ENCODE peak calls at places on chromosome 11, in seven cellular contexts. R, O, B, M, U, J and V are unnamed samples.

GRCh38 chr11:126153006-126153405 is 58.4 kb downstream of the RPUSD4 start:
- DNase-seq in R (no peak), O (no peak), B (no peak), M (no peak), U (no peak), J (no peak), V (no peak)

GRCh38 chr11:13667245-13667644 is 1.2 kb upstream of the FAR1 start:
- DNase-seq in R (no peak), O (no peak), B (peak; percentile 61), M (no peak), U (no peak), J (peak; percentile 12), V (no peak)

GRCh38 chr11:18332302-18332701 is 9.9 kb downstream of the GTF2H1 start:
- DNase-seq in R (no peak), O (peak; percentile 48), B (no peak), M (peak; percentile 45), U (no peak), J (no peak), V (peak; percentile 41)

GRCh38 chr11:128713595-128713994 is 19.7 kb downstream of the FLI1 start:
- DNase-seq in R (no peak), O (no peak), B (no peak), M (no peak), U (no peak), J (no peak), V (no peak)

GRCh38 chr11:9802291-9802861 is 138.5 kb downstream of the SWAP70 start:
- DNase-seq in R (no peak), O (no peak), B (peak; percentile 40), M (no peak), U (no peak), J (no peak), V (no peak)

GRCh38 chr11:69587454-69588081 is 53.4 kb upstream of the CCND1 start:
- DNase-seq in R (no peak), O (no peak), B (no peak), M (no peak), U (no peak), J (no peak), V (no peak)

GRCh38 chr11:69598147-69598546 is 42.8 kb upstream of the CCND1 start:
- DNase-seq in R (no peak), O (no peak), B (peak; percentile 36), M (no peak), U (no peak), J (no peak), V (no peak)

GRCh38 chr11:32231909-32232493 is 141.1 kb downstream of the RCN1 start:
- DNase-seq in R (peak; percentile 46), O (no peak), B (peak; percentile 14), M (no peak), U (no peak), J (peak; percentile 70), V (no peak)

GRCh38 chr11:13118194-13118593 is 109.1 kb downstream of the RASSF10 start:
- DNase-seq in R (no peak), O (no peak), B (no peak), M (no peak), U (no peak), J (no peak), V (no peak)

GRCh38 chr11:95299078-95299611 is 68.1 kb upstream of the SESN3 start:
- DNase-seq in R (no peak), O (no peak), B (no peak), M (peak; percentile 30), U (no peak), J (no peak), V (peak; percentile 10)

GRCh38 chr11:107563702-107564101 is 1.8 kb downstream of the ALKBH8 start:
- DNase-seq in R (peak; percentile 51), O (peak; percentile 34), B (peak; percentile 70), M (peak; percentile 43), U (peak; percentile 32), J (peak; percentile 40), V (no peak)

GRCh38 chr11:44883277-44883676 is 67.4 kb downstream of the TP53I11 start:
- DNase-seq in R (no peak), O (no peak), B (no peak), M (no peak), U (no peak), J (no peak), V (no peak)

GRCh38 chr11:75733346-75734107 is 15.9 kb downstream of the MOGAT2 start:
- DNase-seq in R (no peak), O (no peak), B (no peak), M (no peak), U (no peak), J (peak; percentile 39), V (no peak)

GRCh38 chr11:117442049-117442868 is 114.6 kb downstream of the CEP164 start:
- DNase-seq in R (no peak), O (no peak), B (no peak), M (no peak), U (no peak), J (no peak), V (no peak)

GRCh38 chr11:132943325-132943736 is 589.0 kb downstream of the OPCML start:
- DNase-seq in R (no peak), O (no peak), B (no peak), M (no peak), U (no peak), J (no peak), V (no peak)

GRCh38 chr11:132941761-132942160 is 590.5 kb downstream of the OPCML start:
- DNase-seq in R (no peak), O (no peak), B (no peak), M (no peak), U (no peak), J (no peak), V (no peak)

GRCh38 chr11:132942611-132943324 is 589.5 kb downstream of the OPCML start:
- DNase-seq in R (no peak), O (no peak), B (no peak), M (no peak), U (no peak), J (peak; percentile 57), V (no peak)

GRCh38 chr11:132943737-132944556 is 588.4 kb downstream of the OPCML start:
- DNase-seq in R (peak; percentile 43), O (no peak), B (no peak), M (no peak), U (no peak), J (peak; percentile 72), V (no peak)

DNA sequence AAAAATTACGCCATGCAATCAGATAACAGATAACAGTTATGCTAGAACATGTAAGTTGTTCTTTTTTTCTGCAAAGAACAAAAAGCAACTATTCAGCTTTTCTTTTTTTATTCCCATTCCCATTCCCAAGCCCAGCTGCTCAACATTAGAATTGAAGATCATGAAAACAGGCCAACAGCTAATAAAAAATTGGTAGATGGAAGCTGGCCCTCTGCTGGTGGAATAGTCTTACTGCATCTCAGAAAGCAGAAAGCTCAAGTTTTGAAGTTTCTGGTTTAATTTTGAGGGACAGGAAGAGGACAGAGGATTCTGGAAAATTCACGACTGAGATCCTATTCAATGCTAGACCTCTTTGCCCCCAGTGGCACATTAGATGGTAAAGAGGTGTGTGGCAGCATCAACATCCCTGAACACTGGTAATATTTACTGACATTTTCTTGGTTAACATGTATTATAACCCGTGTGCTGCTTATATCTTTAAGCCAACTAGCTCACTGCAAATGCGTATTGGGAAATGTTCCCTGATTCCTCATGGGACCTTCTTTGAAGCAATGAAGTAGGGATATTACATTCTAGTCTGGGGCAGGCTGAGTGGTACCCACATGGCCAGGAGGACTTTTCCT is 591.2 kb downstream of the OPCML start:
- DNase-seq in R (peak; percentile 55), O (no peak), B (peak; percentile 17), M (peak; percentile 4), U (no peak), J (peak; percentile 45), V (no peak)
- H3K4me3 ChIP-seq in R (no peak overlapping the region), O (no peak overlapping the region), B (no peak overlapping the region), M (no peak overlapping the region), U (no peak overlapping the region), J (no peak overlapping the region), V (no peak overlapping the region)

GRCh38 chr11:73374130-73374529 is 2.1 kb upstream of the RELT start:
- DNase-seq in R (no peak), O (no peak), B (no peak), M (no peak), U (no peak), J (no peak), V (no peak)

GRCh38 chr11:73376168-73376802 is at the start of gene RELT:
- DNase-seq in R (peak; percentile 93), O (peak; percentile 96), B (peak; percentile 95), M (peak; percentile 97), U (peak; percentile 75), J (peak; percentile 97), V (peak; percentile 99)

GRCh38 chr11:73372371-73372993 is 3.7 kb upstream of the RELT start:
- DNase-seq in R (no peak), O (no peak), B (peak; percentile 61), M (no peak), U (no peak), J (peak; percentile 50), V (no peak)

GRCh38 chr11:73376803-73377629 is 817 bp downstream of the RELT start:
- DNase-seq in R (peak; percentile 56), O (peak; percentile 55), B (peak; percentile 66), M (peak; percentile 68), U (peak; percentile 59), J (peak; percentile 58), V (peak; percentile 50)

DNA sequence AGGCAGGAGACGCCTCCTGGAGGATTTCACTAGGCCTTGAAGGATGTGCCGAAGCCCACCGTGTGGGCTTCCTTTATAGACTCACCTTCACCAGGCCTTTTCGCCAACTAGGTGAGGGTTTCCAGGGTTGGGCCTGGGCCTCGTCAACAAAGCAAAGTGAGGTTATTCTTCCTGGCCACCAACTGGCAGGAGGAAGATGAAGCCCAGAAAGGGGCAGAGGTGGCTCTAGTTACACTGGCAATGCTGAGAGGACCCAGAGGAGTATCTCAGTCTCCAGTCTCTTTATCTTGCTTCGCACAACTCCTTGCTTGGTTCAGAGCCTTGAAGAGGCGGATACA is 400 bp upstream of the RELT start:
- DNase-seq in R (no peak), O (no peak), B (no peak), M (no peak), U (no peak), J (no peak), V (no peak)
- H3K4me1 ChIP-seq in R (peaks cover 39% of the 10 kb centered on the region), O (peaks cover 26% of the 10 kb centered on the region), B (peaks cover 58% of the 10 kb centered on the region), M (peaks cover 46% of the 10 kb centered on the region), U (no peaks in the 10 kb centered on the region), J (peaks cover 12% of the 10 kb centered on the region), V (peaks cover 12% of the 10 kb centered on the region)

GRCh38 chr11:119423459-119424254 is 685 bp upstream of the THY1 start:
- DNase-seq in R (no peak), O (no peak), B (no peak), M (no peak), U (no peak), J (no peak), V (no peak)
- H3K4me3 ChIP-seq in R (no peak overlapping the region), O (no peak overlapping the region), B (no peak overlapping the region), M (no peak overlapping the region), U (peak overlapping the region; percentile 48), J (peak overlapping the region; percentile 89), V (no peak overlapping the region)

DNA sequence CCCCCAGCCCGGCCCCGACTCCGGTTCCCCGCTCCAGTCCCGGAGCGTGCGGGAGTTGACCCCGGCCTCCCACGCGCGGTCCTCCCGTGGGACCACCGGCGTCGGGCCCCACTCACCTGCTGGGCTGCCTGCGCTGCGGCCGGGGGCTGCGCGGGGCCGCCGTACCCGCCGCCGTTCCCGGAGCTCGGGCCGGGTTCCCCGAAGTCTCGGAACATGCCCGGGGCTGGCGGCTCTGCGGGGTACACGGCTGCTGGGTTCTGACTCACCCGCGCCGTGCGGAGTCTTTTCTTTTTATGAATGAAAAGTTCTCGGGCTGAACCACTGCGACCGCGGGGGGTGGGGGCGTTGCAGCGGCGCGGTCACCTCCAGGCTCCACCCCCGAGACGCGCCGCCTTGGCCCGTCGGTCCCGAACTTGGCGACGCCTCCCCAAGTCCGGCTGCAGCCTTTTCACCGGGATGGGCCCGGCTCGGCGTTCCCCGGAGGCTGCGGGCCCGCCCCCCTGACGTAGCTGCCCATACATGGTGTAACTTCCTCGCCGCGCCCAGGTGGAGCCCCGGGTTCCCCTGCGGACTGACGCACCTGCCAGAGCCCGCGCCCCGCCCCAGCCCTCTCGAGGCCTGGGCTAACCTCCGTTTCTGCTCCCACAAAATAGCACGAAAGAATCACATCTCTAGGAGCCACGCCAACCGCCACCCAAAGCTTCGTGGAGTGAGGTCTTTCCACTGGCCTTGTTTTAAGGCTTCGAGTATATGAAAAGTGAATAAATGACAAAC is at the start of gene FOSL1:
- DNase-seq in R (peak; percentile 78), O (peak; percentile 90), B (peak; percentile 68), M (peak; percentile 92), U (peak; percentile 84), J (peak; percentile 84), V (peak; percentile 85)
- H3K4me1 ChIP-seq in R (no peaks in the 10 kb centered on the region), O (peaks cover 24% of the 10 kb centered on the region), B (peaks cover 20% of the 10 kb centered on the region), M (peaks cover 21% of the 10 kb centered on the region), U (no peaks in the 10 kb centered on the region), J (peaks cover 5% of the 10 kb centered on the region), V (peaks cover 19% of the 10 kb centered on the region)